ENCODE peak calls at places on chromosomes 5 and 9, in nine cellular contexts. X is T-helper 2 cell; V is dermis blood vessel endothelial cell; I is A172; Y is AG09309; D is GM12864; U is midbrain; A is CD4-positive, alpha-beta T cell; Q is amniotic stem cell. S is an unnamed sample.

GRCh38 chr5:73030995-73031394 is 75.2 kb downstream of the FCHO2 start:
- DNase-seq in X (no peak), V (peak), I (peak), Y (peak), D (no peak), U (no peak), A (no peak), Q (peak), S (no peak)

GRCh38 chr5:123705741-123706140 is 193.8 kb downstream of the CSNK1G3 start:
- DNase-seq in X (no peak), V (no peak), I (no peak), Y (no peak), D (no peak), U (no peak), A (no peak), Q (no peak), S (no peak)

GRCh38 chr5:125272364-125272763 is 525.9 kb upstream of the ZNF608 start:
- DNase-seq in X (no peak), V (no peak), I (no peak), Y (no peak), D (no peak), U (no peak), A (no peak), Q (no peak), S (no peak)

GRCh38 chr5:150162142-150162513 is 4.5 kb upstream of the CDX1 start:
- DNase-seq in X (no peak), V (no peak), I (no peak), Y (no peak), D (no peak), U (no peak), A (no peak), Q (no peak), S (no peak)

GRCh38 chr5:170380361-170380951 is 8.7 kb downstream of the KCNMB1 start:
- DNase-seq in X (no peak), V (no peak), I (no peak), Y (no peak), D (no peak), U (no peak), A (no peak), Q (no peak), S (no peak)

GRCh38 chr9:35577486-35577885 is 27.6 kb upstream of the TESK1 start:
- DNase-seq in X (no peak), V (no peak), I (no peak), Y (no peak), D (no peak), U (no peak), A (no peak), Q (no peak), S (no peak)

GRCh38 chr9:119074017-119074416 is 295.2 kb downstream of the BRINP1 start:
- DNase-seq in X (no peak), V (no peak), I (no peak), Y (no peak), D (no peak), U (no peak), A (no peak), Q (no peak), S (no peak)

GRCh38 chr9:109107402-109108240 is 12.1 kb downstream of the TMEM245 start:
- DNase-seq in X (no peak), V (peak), I (peak), Y (no peak), D (no peak), U (no peak), A (no peak), Q (peak), S (peak)

GRCh38 chr5:150335778-150336177 is 21.7 kb upstream of the TCOF1 start:
- DNase-seq in X (no peak), V (no peak), I (no peak), Y (no peak), D (no peak), U (no peak), A (no peak), Q (no peak), S (no peak)

GRCh38 chr9:77829440-77829839 is 181.3 kb upstream of the GNA14 start:
- DNase-seq in X (no peak), V (no peak), I (no peak), Y (no peak), D (no peak), U (no peak), A (no peak), Q (no peak), S (no peak)

GRCh38 chr5:132499440-132500243 is 9.1 kb upstream of the IRF1 start:
- DNase-seq in X (no peak), V (no peak), I (no peak), Y (no peak), D (no peak), U (no peak), A (no peak), Q (no peak), S (no peak)

GRCh38 chr5:147743686-147744332 is 38.7 kb downstream of the JAKMIP2 start:
- DNase-seq in X (no peak), V (no peak), I (no peak), Y (no peak), D (no peak), U (peak), A (no peak), Q (no peak), S (no peak)

GRCh38 chr5:191036-191948 is at the start of gene LRRC14B:
- DNase-seq in X (no peak), V (no peak), I (no peak), Y (no peak), D (no peak), U (peak), A (no peak), Q (no peak), S (no peak)

GRCh38 chr5:90518666-90519065 is 10.7 kb downstream of the LYSMD3 start:
- DNase-seq in X (no peak), V (peak), I (peak), Y (peak), D (no peak), U (no peak), A (no peak), Q (no peak), S (no peak)

GRCh38 chr9:70195456-70195855 is 63.3 kb upstream of the SMC5 start:
- DNase-seq in X (no peak), V (no peak), I (peak), Y (no peak), D (no peak), U (no peak), A (no peak), Q (no peak), S (no peak)

GRCh38 chr9:13688990-13689600 is 409.6 kb upstream of the MPDZ start:
- DNase-seq in X (no peak), V (peak), I (no peak), Y (no peak), D (no peak), U (peak), A (no peak), Q (no peak), S (no peak)

GRCh38 chr5:100643473-100643872 is 108.3 kb downstream of the FAM174A start:
- DNase-seq in X (no peak), V (peak), I (no peak), Y (no peak), D (no peak), U (no peak), A (no peak), Q (no peak), S (no peak)

GRCh38 chr5:149860801-149861322 is 83.7 kb downstream of the PDE6A start:
- DNase-seq in X (no peak), V (peak), I (peak), Y (no peak), D (peak), U (no peak), A (no peak), Q (no peak), S (no peak)

GRCh38 chr5:53874409-53874808 is 314.0 kb downstream of the NDUFS4 start:
- DNase-seq in X (no peak), V (peak), I (no peak), Y (no peak), D (no peak), U (no peak), A (no peak), Q (no peak), S (no peak)

GRCh38 chr9:121362813-121363585 is 7.1 kb downstream of the STOM start:
- DNase-seq in X (no peak), V (peak), I (peak), Y (peak), D (no peak), U (peak), A (no peak), Q (no peak), S (no peak)

GRCh38 chr5:10416868-10417267 is 24.8 kb upstream of the ROPN1L start:
- DNase-seq in X (no peak), V (no peak), I (no peak), Y (no peak), D (no peak), U (no peak), A (no peak), Q (no peak), S (no peak)

GRCh38 chr5:65020492-65020891 is 251.8 kb downstream of the CWC27 start:
- DNase-seq in X (no peak), V (no peak), I (peak), Y (peak), D (no peak), U (no peak), A (no peak), Q (no peak), S (no peak)

GRCh38 chr9:136151214-136151804 is 32.6 kb upstream of the TMEM250 start:
- DNase-seq in X (no peak), V (no peak), I (no peak), Y (no peak), D (no peak), U (no peak), A (no peak), Q (no peak), S (no peak)

GRCh38 chr5:74314906-74315305 is 325.6 kb downstream of the ENC1 start:
- DNase-seq in X (no peak), V (no peak), I (no peak), Y (no peak), D (no peak), U (no peak), A (no peak), Q (no peak), S (no peak)